ENCODE peak calls at places on chromosomes 4 and X, in nine cellular contexts. Y is ACHN; R is stimulated activated CD4-positive, alpha-beta T cell treated with anti-CD3 and anti-CD28 coated beads, Interleukin-1b, Interleukin-23, amount 100 ng/mL, for 1 hour; P is M059J; B is amniotic stem cell; K is endothelial cell; O is suprapubic skin; I is RPMI8226; H is GM23248. Z is an unnamed sample.

GRCh38 chr4:106258145-106259045 is 57.6 kb downstream of the TBCK start:
- DNase-seq in B (no peak), Y (no peak), H (peak; percentile 40), O (no peak), R (no peak), K (no peak), I (no peak), P (no peak), Z (no peak)

GRCh38 chr4:82519776-82520175 is 42.0 kb downstream of the TMEM150C start:
- DNase-seq in B (no peak), I (peak; percentile 31), Y (no peak), P (peak; percentile 17), O (no peak), R (no peak), K (no peak), H (peak; percentile 60), Z (no peak)

GRCh38 chr4:143282170-143282760 is 54.4 kb upstream of the GAB1 start:
- DNase-seq in B (no peak), K (no peak), P (no peak), I (no peak), R (no peak), Y (no peak), O (no peak), H (no peak), Z (no peak)

GRCh38 chr4:139243448-139244365 is 36.3 kb downstream of the MGARP start:
- DNase-seq in R (no peak), I (peak; percentile 17), H (peak; percentile 95), B (peak; percentile 84), P (peak; percentile 97), K (no peak), O (no peak), Y (peak; percentile 72), Z (no peak)

GRCh38 chr4:64784125-64784524 is 374.9 kb upstream of the TECRL start:
- DNase-seq in O (no peak), K (no peak), R (no peak), B (no peak), I (no peak), H (peak; percentile 68), P (peak; percentile 85), Y (no peak), Z (no peak)

GRCh38 chr4:16052939-16053338 is 30.9 kb downstream of the PROM1 start:
- DNase-seq in O (no peak), R (no peak), P (no peak), K (no peak), H (no peak), I (no peak), Y (no peak), B (no peak), Z (no peak)

GRCh38 chr4:174119818-174120217 is 163.6 kb downstream of the FBXO8 start:
- DNase-seq in H (peak; percentile 36), Y (peak; percentile 7), R (no peak), P (no peak), O (no peak), I (no peak), B (no peak), K (no peak), Z (no peak)

GRCh38 chr4:36020351-36020750 is 224.0 kb downstream of the ARAP2 start:
- DNase-seq in P (no peak), I (no peak), K (no peak), Y (no peak), H (no peak), O (no peak), R (no peak), B (no peak), Z (no peak)

GRCh38 chrX:11341274-11342256 is 48.4 kb downstream of the AMELX start:
- DNase-seq in I (no peak), H (peak; percentile 89), O (peak; percentile 74), P (peak; percentile 89), R (no peak), K (no peak), B (no peak), Y (peak; percentile 19), Z (no peak)

GRCh38 chr4:179762840-179763239 is 2320.6 kb upstream of the AGA start:
- DNase-seq in Y (no peak), R (no peak), O (no peak), K (no peak), P (no peak), H (no peak), B (no peak), I (no peak), Z (no peak)

GRCh38 chrX:56762220-56762619 is 33.2 kb downstream of the NBDY start:
- DNase-seq in H (no peak), K (no peak), B (no peak), R (no peak), I (no peak), O (no peak), Y (no peak), P (no peak), Z (no peak)

GRCh38 chr4:29326816-29327215 is 1393.4 kb upstream of the PCDH7 start:
- DNase-seq in R (no peak), K (no peak), B (no peak), I (no peak), O (no peak), Y (no peak), H (no peak), P (no peak), Z (no peak)

GRCh38 chrX:49262603-49263002 is 1.9 kb downstream of the FOXP3 start:
- DNase-seq in H (no peak), Y (no peak), I (no peak), P (no peak), O (no peak), K (no peak), B (no peak), R (no peak), Z (no peak)

GRCh38 chrX:68358679-68359078 is 74.6 kb downstream of the OPHN1 start:
- DNase-seq in O (no peak), I (no peak), K (no peak), Y (no peak), B (no peak), H (no peak), R (no peak), P (no peak), Z (no peak)

GRCh38 chr4:15031993-15032660 is 29.8 kb downstream of the CPEB2 start:
- DNase-seq in K (no peak), P (peak; percentile 59), R (no peak), H (peak; percentile 67), O (no peak), Y (no peak), B (no peak), I (no peak), Z (no peak)

GRCh38 chrX:110418220-110418856 is 59.7 kb downstream of the RTL9 start:
- DNase-seq in H (peak; percentile 79), P (peak; percentile 70), R (no peak), I (no peak), O (no peak), K (peak; percentile 10), B (peak; percentile 22), Y (peak; percentile 20), Z (peak; percentile 9)

GRCh38 chr4:88033309-88033708 is 25.9 kb downstream of the PKD2 start:
- DNase-seq in H (peak; percentile 72), R (no peak), Y (peak; percentile 71), B (no peak), O (no peak), I (peak; percentile 59), K (peak; percentile 55), P (peak; percentile 68), Z (peak; percentile 20)

Z was measured in HuH-7.5.